ENCODE peak calls at places on chromosomes 11 and 22, in five cellular contexts. M is T-helper 9 cell, E is NCI-H460, F is transverse colon, B is GM12891. I is an unnamed sample.
A peak's percentile ranks its signal among the peaks of the same experiment; 100 is the strongest.

GRCh38 chr11:46381836-46382643 is 571 bp downstream of the MDK start:
- DNase-seq in M (no peak), E (no peak), F (no peak), B (no peak), I (no peak)

GRCh38 chr11:126538071-126538470 is 182.6 kb downstream of the ST3GAL4 start:
- DNase-seq in M (no peak), E (no peak), F (no peak), B (no peak), I (no peak)

GRCh38 chr11:3115321-3115720 is 49.8 kb downstream of the OSBPL5 start:
- DNase-seq in M (no peak), E (no peak), F (no peak), B (no peak), I (no peak)

GRCh38 chr11:75480890-75481190 is 44.9 kb downstream of the GDPD5 start:
- DNase-seq in M (no peak), E (no peak), F (no peak), B (no peak), I (no peak)

GRCh38 chr11:37394236-37394870 is 796.3 kb upstream of the RAG2 start:
- DNase-seq in M (no peak), E (no peak), F (no peak), B (no peak), I (no peak)

GRCh38 chr22:45072322-45072903 is 62.6 kb upstream of the PHF21B start:
- DNase-seq in M (no peak), E (peak; percentile 30), F (no peak), B (no peak), I (no peak)

GRCh38 chr11:3204141-3205015 is 14.2 kb downstream of the MRGPRG start:
- DNase-seq in M (no peak), E (no peak), F (no peak), B (no peak), I (no peak)

GRCh38 chr11:131916633-131917032 is 546.2 kb downstream of the NTM start:
- DNase-seq in M (no peak), E (no peak), F (no peak), B (no peak), I (no peak)

GRCh38 chr22:35046744-35047462 is 19.1 kb upstream of the ISX start:
- DNase-seq in M (no peak), E (no peak), F (no peak), B (no peak), I (no peak)

GRCh38 chr11:122439911-122440782 is 215.4 kb upstream of the UBASH3B start:
- DNase-seq in M (no peak), E (no peak), F (no peak), B (no peak), I (no peak)